ENCODE peak calls at places on chromosomes 2 and 18, in five cellular contexts. One of them, this sample, is unnamed.

GRCh38 chr18:31566576-31567306 is 24.9 kb upstream of the TTR start:
- DNase-seq in brain microvascular endothelial cell: no peak
- DNase-seq in SK-N-SH: no peak
- DNase-seq in Panc1: no peak
- DNase-seq in A549: no peak
- DNase-seq in this sample: no peak

GRCh38 chr2:219538488-219539294 is 4.9 kb downstream of the CHPF start:
- DNase-seq in brain microvascular endothelial cell: no peak
- DNase-seq in SK-N-SH: no peak
- DNase-seq in Panc1: no peak
- DNase-seq in A549: no peak
- DNase-seq in this sample: no peak

GRCh38 chr2:127137225-127137624 is 30.3 kb upstream of the BIN1 start:
- DNase-seq in brain microvascular endothelial cell: no peak
- DNase-seq in SK-N-SH: no peak
- DNase-seq in Panc1: no peak
- DNase-seq in A549: no peak
- DNase-seq in this sample: no peak

GRCh38 chr2:134178109-134178877 is 75.6 kb upstream of the MGAT5 start:
- DNase-seq in brain microvascular endothelial cell: no peak
- DNase-seq in SK-N-SH: no peak
- DNase-seq in Panc1: no peak
- DNase-seq in A549: no peak
- DNase-seq in this sample: no peak

GRCh38 chr2:128381001-128381938 is 62.6 kb upstream of the HS6ST1 start:
- DNase-seq in brain microvascular endothelial cell: no peak
- DNase-seq in SK-N-SH: peak
- DNase-seq in Panc1: no peak
- DNase-seq in A549: no peak
- DNase-seq in this sample: peak

GRCh38 chr2:112433932-112434730 is 686 bp upstream of the RGPD8 start:
- DNase-seq in brain microvascular endothelial cell: no peak
- DNase-seq in SK-N-SH: no peak
- DNase-seq in Panc1: no peak
- DNase-seq in A549: no peak
- DNase-seq in this sample: peak

GRCh38 chr2:42859006-42859552 is 66.7 kb upstream of the HAAO start:
- DNase-seq in brain microvascular endothelial cell: peak
- DNase-seq in SK-N-SH: peak
- DNase-seq in Panc1: peak
- DNase-seq in A549: peak
- DNase-seq in this sample: peak

GRCh38 chr2:149645391-149645790 is 57.8 kb upstream of the MMADHC start:
- DNase-seq in brain microvascular endothelial cell: peak
- DNase-seq in SK-N-SH: no peak
- DNase-seq in Panc1: no peak
- DNase-seq in A549: no peak
- DNase-seq in this sample: no peak

GRCh38 chr18:62420151-62420512 is 95.0 kb downstream of the TNFRSF11A start:
- DNase-seq in brain microvascular endothelial cell: peak
- DNase-seq in SK-N-SH: no peak
- DNase-seq in Panc1: no peak
- DNase-seq in A549: peak
- DNase-seq in this sample: no peak

GRCh38 chr2:9207641-9208301 is 1.2 kb downstream of the ASAP2 start:
- DNase-seq in brain microvascular endothelial cell: no peak
- DNase-seq in SK-N-SH: peak
- DNase-seq in Panc1: no peak
- DNase-seq in A549: peak
- DNase-seq in this sample: peak

GRCh38 chr2:215812966-215813365 is 200.4 kb downstream of the MREG start:
- DNase-seq in brain microvascular endothelial cell: no peak
- DNase-seq in SK-N-SH: no peak
- DNase-seq in Panc1: no peak
- DNase-seq in A549: no peak
- DNase-seq in this sample: no peak

GRCh38 chr18:57175550-57175949 is 28.7 kb downstream of the BOD1L2 start:
- DNase-seq in brain microvascular endothelial cell: no peak
- DNase-seq in SK-N-SH: no peak
- DNase-seq in Panc1: no peak
- DNase-seq in A549: no peak
- DNase-seq in this sample: no peak

GRCh38 chr2:72148391-72148974 is 821 bp upstream of the CYP26B1 start:
- DNase-seq in brain microvascular endothelial cell: no peak
- DNase-seq in SK-N-SH: peak
- DNase-seq in Panc1: no peak
- DNase-seq in A549: peak
- DNase-seq in this sample: peak

GRCh38 chr2:215423234-215423633 is 12.6 kb downstream of the FN1 start:
- DNase-seq in brain microvascular endothelial cell: peak
- DNase-seq in SK-N-SH: no peak
- DNase-seq in Panc1: no peak
- DNase-seq in A549: no peak
- DNase-seq in this sample: no peak

GRCh38 chr18:22250591-22250996 is 81.2 kb downstream of the GATA6 start:
- DNase-seq in brain microvascular endothelial cell: no peak
- DNase-seq in SK-N-SH: no peak
- DNase-seq in Panc1: no peak
- DNase-seq in A549: no peak
- DNase-seq in this sample: no peak

GRCh38 chr2:107986278-107987217 is at the start of gene SLC5A7:
- DNase-seq in brain microvascular endothelial cell: no peak
- DNase-seq in SK-N-SH: peak
- DNase-seq in Panc1: no peak
- DNase-seq in A549: no peak
- DNase-seq in this sample: peak

GRCh38 chr2:28904802-28905499 is 10.5 kb downstream of the WDR43 start:
- DNase-seq in brain microvascular endothelial cell: no peak
- DNase-seq in SK-N-SH: no peak
- DNase-seq in Panc1: no peak
- DNase-seq in A549: no peak
- DNase-seq in this sample: no peak

GRCh38 chr2:132752421-132753206 is 82.6 kb upstream of the LYPD1 start:
- DNase-seq in brain microvascular endothelial cell: no peak
- DNase-seq in SK-N-SH: no peak
- DNase-seq in Panc1: no peak
- DNase-seq in A549: no peak
- DNase-seq in this sample: no peak

GRCh38 chr2:113390133-113390849 is 47.2 kb upstream of the ZNG1B start:
- DNase-seq in brain microvascular endothelial cell: peak
- DNase-seq in SK-N-SH: peak
- DNase-seq in Panc1: peak
- DNase-seq in A549: peak
- DNase-seq in this sample: peak

GRCh38 chr2:28348149-28348567 is 44.5 kb upstream of the FOSL2 start:
- DNase-seq in brain microvascular endothelial cell: no peak
- DNase-seq in SK-N-SH: no peak
- DNase-seq in Panc1: no peak
- DNase-seq in A549: no peak
- DNase-seq in this sample: no peak

GRCh38 chr18:10928971-10929373 is 220.4 kb downstream of the PIEZO2 start:
- DNase-seq in brain microvascular endothelial cell: peak
- DNase-seq in SK-N-SH: no peak
- DNase-seq in Panc1: no peak
- DNase-seq in A549: no peak
- DNase-seq in this sample: no peak

GRCh38 chr2:85844486-85844885 is 44.3 kb downstream of the ST3GAL5 start:
- DNase-seq in brain microvascular endothelial cell: no peak
- DNase-seq in SK-N-SH: no peak
- DNase-seq in Panc1: no peak
- DNase-seq in A549: no peak
- DNase-seq in this sample: no peak

GRCh38 chr2:14634885-14635871 is 2.7 kb downstream of the LRATD1 start:
- DNase-seq in brain microvascular endothelial cell: peak
- DNase-seq in SK-N-SH: peak
- DNase-seq in Panc1: no peak
- DNase-seq in A549: peak
- DNase-seq in this sample: peak

GRCh38 chr2:41955641-41956040 is 92.2 kb upstream of the PKDCC start:
- DNase-seq in brain microvascular endothelial cell: no peak
- DNase-seq in SK-N-SH: no peak
- DNase-seq in Panc1: no peak
- DNase-seq in A549: no peak
- DNase-seq in this sample: no peak

GRCh38 chr18:13577091-13577697 is 149.2 kb downstream of the FAM210A start:
- DNase-seq in brain microvascular endothelial cell: peak
- DNase-seq in SK-N-SH: no peak
- DNase-seq in Panc1: no peak
- DNase-seq in A549: no peak
- DNase-seq in this sample: no peak

GRCh38 chr2:23703583-23704385 is 223.1 kb downstream of the ATAD2B start:
- DNase-seq in brain microvascular endothelial cell: no peak
- DNase-seq in SK-N-SH: no peak
- DNase-seq in Panc1: no peak
- DNase-seq in A549: no peak
- DNase-seq in this sample: peak

GRCh38 chr2:228876296-228876695 is 394.8 kb downstream of the PID1 start:
- DNase-seq in brain microvascular endothelial cell: no peak
- DNase-seq in SK-N-SH: no peak
- DNase-seq in Panc1: no peak
- DNase-seq in A549: no peak
- DNase-seq in this sample: no peak

GRCh38 chr2:241009601-241010530 is 11.4 kb downstream of the SNED1 start:
- DNase-seq in brain microvascular endothelial cell: peak
- DNase-seq in SK-N-SH: peak
- DNase-seq in Panc1: no peak
- DNase-seq in A549: no peak
- DNase-seq in this sample: peak

GRCh38 chr18:25704096-25704870 is 352.3 kb upstream of the ZNF521 start:
- DNase-seq in brain microvascular endothelial cell: no peak
- DNase-seq in SK-N-SH: no peak
- DNase-seq in Panc1: no peak
- DNase-seq in A549: no peak
- DNase-seq in this sample: no peak

GRCh38 chr18:34550902-34551301 is 159.2 kb upstream of the DTNA start:
- DNase-seq in brain microvascular endothelial cell: no peak
- DNase-seq in SK-N-SH: no peak
- DNase-seq in Panc1: no peak
- DNase-seq in A549: no peak
- DNase-seq in this sample: no peak

GRCh38 chr18:34548973-34549294 is 161.2 kb upstream of the DTNA start:
- DNase-seq in brain microvascular endothelial cell: no peak
- DNase-seq in SK-N-SH: no peak
- DNase-seq in Panc1: no peak
- DNase-seq in A549: no peak
- DNase-seq in this sample: peak

GRCh38 chr18:34548120-34548972 is 161.8 kb upstream of the DTNA start:
- DNase-seq in brain microvascular endothelial cell: no peak
- DNase-seq in SK-N-SH: no peak
- DNase-seq in Panc1: no peak
- DNase-seq in A549: no peak
- DNase-seq in this sample: peak

GRCh38 chr18:34550156-34550555 is 159.9 kb upstream of the DTNA start:
- DNase-seq in brain microvascular endothelial cell: no peak
- DNase-seq in SK-N-SH: no peak
- DNase-seq in Panc1: no peak
- DNase-seq in A549: no peak
- DNase-seq in this sample: no peak

GRCh38 chr18:34549367-34549766 is 160.7 kb upstream of the DTNA start:
- DNase-seq in brain microvascular endothelial cell: no peak
- DNase-seq in SK-N-SH: no peak
- DNase-seq in Panc1: no peak
- DNase-seq in A549: no peak
- DNase-seq in this sample: no peak
- H3K4me3 ChIP-seq in brain microvascular endothelial cell: no peak
- H3K4me3 ChIP-seq in SK-N-SH: no peak
- H3K4me3 ChIP-seq in Panc1: no peak
- H3K4me3 ChIP-seq in A549: no peak
- H3K4me3 ChIP-seq in this sample: no peak

DNA sequence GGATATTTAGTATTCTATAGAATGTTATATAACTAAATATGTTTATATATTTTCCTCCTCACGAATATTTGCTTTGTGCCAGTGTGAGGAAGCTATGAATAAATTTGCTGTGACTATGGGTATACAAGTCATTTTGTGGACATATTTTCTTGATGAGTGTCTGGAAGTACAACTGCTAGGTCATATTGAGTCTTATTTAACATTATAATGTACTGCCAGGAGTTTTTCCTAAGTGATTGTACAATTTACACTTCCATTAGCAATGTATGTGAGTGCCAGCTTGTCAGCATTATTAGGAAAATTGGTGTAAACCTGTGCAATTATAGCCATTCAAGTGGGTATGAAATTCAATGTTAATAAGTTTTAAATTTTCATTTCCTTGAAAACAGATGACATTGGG is 1328.9 kb upstream of the TMEFF2 start:
- DNase-seq in brain microvascular endothelial cell: no peak
- DNase-seq in SK-N-SH: no peak
- DNase-seq in Panc1: no peak
- DNase-seq in A549: no peak
- DNase-seq in this sample: no peak
- H3K4me3 ChIP-seq in brain microvascular endothelial cell: no peak
- H3K4me3 ChIP-seq in SK-N-SH: no peak
- H3K4me3 ChIP-seq in Panc1: no peak
- H3K4me3 ChIP-seq in A549: no peak
- H3K4me3 ChIP-seq in this sample: no peak

GRCh38 chr2:10377747-10378085 is 70.4 kb downstream of the ODC1 start:
- DNase-seq in brain microvascular endothelial cell: no peak
- DNase-seq in SK-N-SH: no peak
- DNase-seq in Panc1: no peak
- DNase-seq in A549: no peak
- DNase-seq in this sample: peak
- H3K4me3 ChIP-seq in brain microvascular endothelial cell: no peak
- H3K4me3 ChIP-seq in SK-N-SH: no peak
- H3K4me3 ChIP-seq in Panc1: no peak
- H3K4me3 ChIP-seq in A549: no peak
- H3K4me3 ChIP-seq in this sample: no peak

GRCh38 chr2:33225350-33225749 is 251.1 kb upstream of the RASGRP3 start:
- DNase-seq in brain microvascular endothelial cell: no peak
- DNase-seq in SK-N-SH: no peak
- DNase-seq in Panc1: no peak
- DNase-seq in A549: no peak
- DNase-seq in this sample: no peak
- H3K4me3 ChIP-seq in brain microvascular endothelial cell: no peak
- H3K4me3 ChIP-seq in SK-N-SH: no peak
- H3K4me3 ChIP-seq in Panc1: no peak
- H3K4me3 ChIP-seq in A549: no peak
- H3K4me3 ChIP-seq in this sample: no peak

This sample was measured in H7.